ENCODE peak calls at places on chromosomes 6 and 20, in five cellular contexts. L is IMR-90, G is A549, S is Peyer's patch, D is esophagus muscularis mucosa. Z is an unnamed sample. For H3K4me1, the result is how much of the 10 kb centered on the place peaks cover.

GRCh38 chr6:17987576-17988421 is at the start of gene KIF13A:
- DNase-seq in L (peak), G (peak), S (peak), D (peak), Z (peak)

GRCh38 chr6:153309666-153310065 is 178.6 kb upstream of the RGS17 start:
- DNase-seq in L (no peak), G (no peak), S (no peak), D (no peak), Z (no peak)

GRCh38 chr20:50191065-50191565 is 485 bp downstream of the CEBPB start:
- DNase-seq in L (no peak), G (no peak), S (peak), D (no peak), Z (no peak)

GRCh38 chr20:4898282-4898681 is 103.0 kb downstream of the SLC23A2 start:
- DNase-seq in L (peak), G (no peak), S (peak), D (no peak), Z (no peak)

GRCh38 chr6:169251822-169252804 is 1.5 kb downstream of the THBS2 start:
- DNase-seq in L (no peak), G (no peak), S (no peak), D (no peak), Z (no peak)

GRCh38 chr6:112827793-112828192 is 480.7 kb downstream of the RFPL4B start:
- DNase-seq in L (no peak), G (no peak), S (peak), D (no peak), Z (no peak)

GRCh38 chr6:44980841-44981240 is 347.3 kb upstream of the RUNX2 start:
- DNase-seq in L (no peak), G (no peak), S (no peak), D (no peak), Z (no peak)

GRCh38 chr6:89657445-89658158 is 19.1 kb upstream of the LYRM2 start:
- DNase-seq in L (no peak), G (no peak), S (no peak), D (no peak), Z (no peak)

GRCh38 chr6:106527979-106528378 is 101.3 kb downstream of the RTN4IP1 start:
- DNase-seq in L (peak), G (peak), S (no peak), D (no peak), Z (no peak)

GRCh38 chr20:23879328-23879798 is at the start of gene CST5:
- DNase-seq in L (no peak), G (no peak), S (no peak), D (peak), Z (no peak)

GRCh38 chr20:23878787-23879186 is 761 bp downstream of the CST5 start:
- DNase-seq in L (no peak), G (no peak), S (no peak), D (peak), Z (no peak)

GRCh38 chr20:23875606-23876237 is 3.8 kb downstream of the CST5 start:
- DNase-seq in L (no peak), G (no peak), S (no peak), D (peak), Z (no peak)

GRCh38 chr20:23879811-23880374 is 345 bp upstream of the CST5 start:
- DNase-seq in L (no peak), G (no peak), S (no peak), D (peak), Z (no peak)

DNA sequence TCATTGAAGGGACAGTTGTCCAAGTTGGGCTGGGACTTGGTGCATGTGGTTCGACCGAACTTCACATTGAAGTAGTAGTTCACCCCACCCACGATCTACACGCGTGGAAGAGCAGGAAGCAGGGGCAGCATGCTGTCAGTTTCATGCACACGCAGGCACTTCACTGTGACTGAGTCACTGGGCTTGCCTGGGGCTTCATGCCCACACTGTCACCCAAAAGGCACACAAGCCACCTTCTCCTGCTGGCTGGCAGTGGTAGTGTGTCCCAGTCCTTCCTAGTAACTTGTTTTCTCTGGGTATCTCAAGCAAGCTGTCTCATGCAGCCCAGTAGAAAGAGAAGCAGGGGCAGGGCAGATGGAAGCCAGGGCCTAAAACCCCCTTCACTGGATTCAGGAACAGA is 2.0 kb downstream of the CST5 start:
- DNase-seq in L (no peak), G (no peak), S (no peak), D (peak), Z (no peak)
- H3K4me3 ChIP-seq in L (no peak), G (no peak), S (no peak), D (no peak), Z (no peak)

GRCh38 chr20:36482044-36482473 is 59.3 kb upstream of the MYL9 start:
- DNase-seq in L (no peak), G (no peak), S (no peak), D (no peak), Z (no peak)
- H3K4me1 ChIP-seq in L (under half), G (under half), S (under half), D (half or more), Z (half or more)

GRCh38 chr20:1401431-1401907 is 8.6 kb upstream of the FKBP1A start:
- DNase-seq in L (no peak), G (no peak), S (no peak), D (no peak), Z (no peak)
- TF ChIP-seq POLR2A in L (no peak), G (no peak), S (no peak), D (no peak), Z (no peak)

DNA sequence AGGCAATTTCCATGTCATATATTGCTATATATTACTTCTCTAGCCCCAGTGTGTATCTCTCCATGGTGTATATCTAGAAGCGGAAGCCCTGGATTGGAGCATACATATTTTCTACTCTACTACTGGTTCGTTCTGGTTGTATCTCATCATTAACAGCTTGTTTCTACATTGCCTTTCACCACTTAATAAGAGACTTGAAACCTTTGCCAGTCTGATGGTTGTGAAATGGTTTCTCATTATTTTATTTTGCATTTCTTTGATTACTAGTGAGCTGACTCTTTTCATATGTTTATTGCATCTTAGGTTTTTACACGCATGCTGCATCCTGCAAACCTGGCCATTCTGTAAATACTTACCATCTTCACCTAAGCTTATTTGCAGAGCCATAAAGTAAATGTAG is 3.6 kb downstream of the DSTN start:
- DNase-seq in L (no peak), G (no peak), S (no peak), D (no peak), Z (no peak)
- H3K4me3 ChIP-seq in L (no peak), G (no peak), S (peak), D (peak), Z (peak)

GRCh38 chr6:158043586-158044524 is 62.2 kb downstream of the SYNJ2 start:
- DNase-seq in L (no peak), G (no peak), S (peak), D (no peak), Z (no peak)
- H3K4me1 ChIP-seq in L (under half), G (half or more), S (under half), D (half or more), Z (under half)